ENCODE peak calls at places on chromosomes 6 and 20, in six cellular contexts. N is posterior cingulate gyrus; Y is CD8-positive, alpha-beta memory T cell; K is uterus; Q is choroid plexus epithelial cell; J is NCI-H1105 treated with DMSO at 0.1 percent for 48 hours. L is an unnamed sample.
A peak's percentile ranks its signal among the peaks of the same experiment; 100 is the strongest.

GRCh38 chr20:50027611-50028105 is 44.9 kb downstream of the SNAI1 start:
- DNase-seq in K (peak; percentile 65), Y (no peak), N (peak; percentile 81), Q (peak; percentile 84), J (no peak), L (no peak)

GRCh38 chr6:106110167-106110826 is 24.2 kb downstream of the PRDM1 start:
- DNase-seq in J (peak; percentile 50), Q (no peak), Y (no peak), N (no peak), K (no peak), L (no peak)

GRCh38 chr6:9412951-9413559 is 977.7 kb upstream of the SLC35B3 start:
- DNase-seq in J (peak; percentile 43), Y (no peak), K (no peak), N (no peak), Q (peak; percentile 41), L (peak; percentile 33)

GRCh38 chr20:41428285-41428684 is 61.7 kb upstream of the EMILIN3 start:
- DNase-seq in J (no peak), Y (peak; percentile 41), K (no peak), Q (peak; percentile 91), N (no peak), L (peak; percentile 49)

GRCh38 chr6:30998785-30999184 is 11.5 kb upstream of the MUC22 start:
- DNase-seq in K (no peak), J (no peak), Y (no peak), N (no peak), Q (peak; percentile 28), L (no peak)

GRCh38 chr6:169975286-169975685 is 223.9 kb downstream of the ERMARD start:
- DNase-seq in K (no peak), J (no peak), Y (no peak), Q (no peak), N (peak; percentile 54), L (no peak)

GRCh38 chr20:15205719-15206118 is 868.3 kb upstream of the FLRT3 start:
- DNase-seq in J (no peak), N (no peak), K (no peak), Y (no peak), Q (no peak), L (no peak)

GRCh38 chr20:14555676-14556075 is 218.3 kb upstream of the FLRT3 start:
- DNase-seq in N (no peak), K (no peak), J (no peak), Q (no peak), Y (no peak), L (no peak)

GRCh38 chr6:112383191-112383590 is 36.1 kb downstream of the RFPL4B start:
- DNase-seq in K (no peak), N (no peak), Q (no peak), J (no peak), Y (no peak), L (no peak)

GRCh38 chr20:22217712-22218352 is 366.5 kb downstream of the FOXA2 start:
- DNase-seq in Q (no peak), Y (no peak), N (no peak), K (no peak), J (no peak), L (no peak)

GRCh38 chr6:82750570-82750969 is 315.1 kb downstream of the UBE3D start:
- DNase-seq in J (no peak), Q (peak; percentile 14), N (no peak), Y (no peak), K (no peak), L (no peak)

GRCh38 chr6:56314683-56315523 is 67.5 kb upstream of the COL21A1 start:
- DNase-seq in Q (peak; percentile 68), K (peak; percentile 20), Y (no peak), J (peak; percentile 28), N (no peak), L (no peak)

GRCh38 chr6:131920656-131921055 is 30.5 kb downstream of the CCN2 start:
- DNase-seq in Y (no peak), N (no peak), J (no peak), K (no peak), Q (no peak), L (no peak)